ENCODE peak calls at places on chromosomes 3 and 15, in four cellular contexts. M, L, A and Y are unnamed samples.

GRCh38 chr3:54951405-54951804 is 23.5 kb upstream of the LRTM1 start:
- DNase-seq in M (peak), L (peak), A (peak), Y (peak)

GRCh38 chr3:5423076-5423475 is 235.6 kb downstream of the EDEM1 start:
- DNase-seq in M (no peak), L (no peak), A (no peak), Y (no peak)

GRCh38 chr15:92725171-92725570 is 69.6 kb upstream of the FAM174B start:
- DNase-seq in M (no peak), L (no peak), A (no peak), Y (no peak)

GRCh38 chr3:65907232-65908130 is 131.2 kb downstream of the MAGI1 start:
- DNase-seq in M (no peak), L (no peak), A (no peak), Y (no peak)

GRCh38 chr15:50562735-50563640 is 16.5 kb upstream of the USP50 start:
- DNase-seq in M (no peak), L (no peak), A (no peak), Y (no peak)

GRCh38 chr3:185766645-185767323 is 58.1 kb downstream of the IGF2BP2 start:
- DNase-seq in M (no peak), L (no peak), A (no peak), Y (no peak)

GRCh38 chr15:57398336-57398735 is 22.0 kb downstream of the CGNL1 start:
- DNase-seq in M (no peak), L (no peak), A (no peak), Y (no peak)

GRCh38 chr15:49187537-49188245 is 17.6 kb downstream of the GALK2 start:
- DNase-seq in M (no peak), L (no peak), A (no peak), Y (no peak)

GRCh38 chr15:66390670-66391069 is 4.0 kb downstream of the MAP2K1 start:
- DNase-seq in M (no peak), L (no peak), A (no peak), Y (no peak)

GRCh38 chr3:94936023-94936580 is 873.2 kb downstream of the NSUN3 start:
- DNase-seq in M (no peak), L (peak), A (no peak), Y (no peak)

GRCh38 chr3:138919304-138919703 is 27.6 kb downstream of the FOXL2 start:
- DNase-seq in M (no peak), L (peak), A (no peak), Y (no peak)

GRCh38 chr15:75171408-75171807 is 30.3 kb upstream of the C15orf39 start:
- DNase-seq in M (no peak), L (peak), A (no peak), Y (no peak)

GRCh38 chr3:7875858-7876442 is 625.7 kb upstream of the LMCD1 start:
- DNase-seq in M (no peak), L (no peak), A (no peak), Y (no peak)

GRCh38 chr3:24508423-24508839 is 13.8 kb upstream of the THRB start:
- DNase-seq in M (no peak), L (no peak), A (no peak), Y (no peak)

GRCh38 chr3:115648559-115648958 is 25.2 kb downstream of the GAP43 start:
- DNase-seq in M (no peak), L (no peak), A (no peak), Y (no peak)

GRCh38 chr15:78808550-78808949 is 2.7 kb downstream of the ADAMTS7 start:
- DNase-seq in M (no peak), L (peak), A (no peak), Y (no peak)

GRCh38 chr3:40185029-40185695 is 124.3 kb upstream of the EIF1B start:
- DNase-seq in M (no peak), L (no peak), A (no peak), Y (no peak)

GRCh38 chr3:171829841-171830559 is 13.1 kb upstream of the TMEM212 start:
- DNase-seq in M (no peak), L (peak), A (peak), Y (peak)

GRCh38 chr3:138381950-138382715 is 33.8 kb downstream of the MRAS start:
- DNase-seq in M (peak), L (peak), A (peak), Y (no peak)

GRCh38 chr15:41782486-41783271 is 8.4 kb downstream of the MAPKBP1 start:
- DNase-seq in M (no peak), L (no peak), A (no peak), Y (no peak)

GRCh38 chr3:146148468-146148931 is 12.5 kb downstream of the PLOD2 start:
- DNase-seq in M (no peak), L (no peak), A (no peak), Y (no peak)

GRCh38 chr15:28861031-28861534 is 12.6 kb upstream of the GOLGA6L7 start:
- DNase-seq in M (no peak), L (no peak), A (no peak), Y (peak)

GRCh38 chr15:51398676-51399075 is 57.2 kb downstream of the GLDN start:
- DNase-seq in M (no peak), L (no peak), A (no peak), Y (no peak)

GRCh38 chr3:109112946-109113345 is 5.0 kb downstream of the MORC1 start:
- DNase-seq in M (no peak), L (no peak), A (no peak), Y (no peak)

GRCh38 chr3:55894605-55895004 is 407.5 kb upstream of the WNT5A start:
- DNase-seq in M (no peak), L (no peak), A (no peak), Y (no peak)

GRCh38 chr15:101482526-101483371 is 6.8 kb downstream of the PCSK6 start:
- DNase-seq in M (no peak), L (no peak), A (no peak), Y (no peak)

GRCh38 chr3:125141596-125142417 is 70.7 kb downstream of the SLC12A8 start:
- DNase-seq in M (no peak), L (no peak), A (peak), Y (peak)

GRCh38 chr3:64056616-64057165 is 33.4 kb upstream of the PSMD6 start:
- DNase-seq in M (no peak), L (no peak), A (no peak), Y (no peak)

GRCh38 chr3:130991126-130991525 is 35.5 kb downstream of the ASTE1 start:
- DNase-seq in M (no peak), L (no peak), A (no peak), Y (no peak)

GRCh38 chr3:138187296-138188012 is at the start of gene ARMC8:
- DNase-seq in M (peak), L (peak), A (peak), Y (peak)

GRCh38 chr15:36950371-36950770 is 150.0 kb downstream of the MEIS2 start:
- DNase-seq in M (no peak), L (no peak), A (no peak), Y (no peak)

GRCh38 chr3:188526057-188526456 is 372.1 kb downstream of the LPP start:
- DNase-seq in M (no peak), L (peak), A (no peak), Y (no peak)

GRCh38 chr3:128490650-128491070 is 2.3 kb downstream of the GATA2 start:
- DNase-seq in M (no peak), L (no peak), A (no peak), Y (no peak)

GRCh38 chr3:187987919-187988318 is 166.0 kb upstream of the LPP start:
- DNase-seq in M (no peak), L (no peak), A (no peak), Y (no peak)

GRCh38 chr3:33803252-33803651 is 4.8 kb downstream of the PDCD6IP start:
- DNase-seq in M (no peak), L (no peak), A (no peak), Y (no peak)

GRCh38 chr3:33796137-33796536 is 2.3 kb upstream of the PDCD6IP start:
- DNase-seq in M (no peak), L (no peak), A (no peak), Y (no peak)

GRCh38 chr3:33798113-33798417 is 365 bp upstream of the PDCD6IP start:
- DNase-seq in M (no peak), L (no peak), A (no peak), Y (no peak)

GRCh38 chr3:33799202-33799551 is 747 bp downstream of the PDCD6IP start:
- DNase-seq in M (no peak), L (no peak), A (no peak), Y (no peak)

GRCh38 chr3:33798418-33799201 is at the start of gene PDCD6IP:
- DNase-seq in M (peak), L (peak), A (peak), Y (peak)
- TF ChIP-seq EP300 in M (no peak), L (no peak), A (no peak), Y (peak)

GRCh38 chr3:29438580-29438979 is 157.7 kb downstream of the RBMS3 start:
- DNase-seq in M (no peak), L (no peak), A (no peak), Y (no peak)
- TF ChIP-seq EP300 in M (no peak), L (no peak), A (no peak), Y (no peak)

GRCh38 chr15:70238917-70239316 is 141.2 kb upstream of the TLE3 start:
- DNase-seq in M (peak), L (no peak), A (no peak), Y (no peak)

GRCh38 chr15:70236306-70237103 is 138.8 kb upstream of the TLE3 start:
- DNase-seq in M (peak), L (no peak), A (no peak), Y (no peak)

GRCh38 chr15:70237626-70238025 is 139.9 kb upstream of the TLE3 start:
- DNase-seq in M (no peak), L (no peak), A (no peak), Y (no peak)

GRCh38 chr15:70234256-70234965 is 136.7 kb upstream of the TLE3 start:
- DNase-seq in M (peak), L (no peak), A (no peak), Y (no peak)

DNA sequence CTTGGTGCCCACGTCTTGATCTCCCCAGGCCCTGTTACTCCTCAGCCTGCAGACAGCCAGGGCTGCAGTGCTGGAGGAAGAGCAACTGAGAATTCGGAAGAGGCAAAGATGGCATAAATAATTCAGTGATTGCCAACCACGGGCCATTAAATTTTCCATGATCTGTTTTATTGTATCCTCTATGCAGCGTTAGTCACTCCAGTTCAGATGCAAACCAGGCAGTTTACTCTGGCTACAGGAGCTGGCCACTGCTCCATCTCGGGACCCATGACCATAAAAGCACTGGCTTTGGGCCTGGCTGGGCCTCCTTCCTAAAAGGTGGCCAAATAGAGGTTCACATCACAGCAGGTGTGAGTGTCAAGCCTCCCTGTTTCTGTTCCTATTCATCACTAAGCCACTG is 137.6 kb upstream of the TLE3 start:
- DNase-seq in M (peak), L (no peak), A (no peak), Y (no peak)
- TF ChIP-seq EP300 in M (no peak), L (no peak), A (no peak), Y (no peak)

DNA sequence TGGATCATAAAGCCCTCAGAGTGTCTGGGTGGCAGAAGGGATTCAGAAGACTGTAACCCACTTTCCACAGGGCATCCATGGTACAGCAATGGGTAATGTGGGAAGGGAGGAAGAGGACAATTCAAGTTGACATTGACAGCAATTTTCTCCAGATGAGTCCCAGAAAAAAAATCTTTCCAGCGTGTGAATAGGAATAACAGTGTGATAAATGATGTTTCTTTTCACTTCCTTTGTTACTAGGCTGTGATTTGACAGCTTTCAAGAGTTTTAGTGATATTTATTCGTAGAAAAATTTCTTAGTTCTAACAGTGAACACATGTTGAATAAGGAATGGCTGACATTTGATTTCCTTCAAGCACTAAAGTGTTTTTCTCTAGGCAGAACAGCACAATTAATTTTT is 186.4 kb downstream of the CADPS start:
- DNase-seq in M (no peak), L (no peak), A (no peak), Y (no peak)
- TF ChIP-seq EP300 in M (no peak), L (no peak), A (no peak), Y (no peak)

GRCh38 chr3:194658477-194659242 is 13.3 kb downstream of the LSG1 start:
- DNase-seq in M (no peak), L (no peak), A (no peak), Y (no peak)

GRCh38 chr3:194657439-194657838 is 14.6 kb downstream of the LSG1 start:
- DNase-seq in M (no peak), L (no peak), A (no peak), Y (no peak)

GRCh38 chr3:194659778-194660177 is 12.2 kb downstream of the LSG1 start:
- DNase-seq in M (no peak), L (no peak), A (no peak), Y (no peak)

DNA sequence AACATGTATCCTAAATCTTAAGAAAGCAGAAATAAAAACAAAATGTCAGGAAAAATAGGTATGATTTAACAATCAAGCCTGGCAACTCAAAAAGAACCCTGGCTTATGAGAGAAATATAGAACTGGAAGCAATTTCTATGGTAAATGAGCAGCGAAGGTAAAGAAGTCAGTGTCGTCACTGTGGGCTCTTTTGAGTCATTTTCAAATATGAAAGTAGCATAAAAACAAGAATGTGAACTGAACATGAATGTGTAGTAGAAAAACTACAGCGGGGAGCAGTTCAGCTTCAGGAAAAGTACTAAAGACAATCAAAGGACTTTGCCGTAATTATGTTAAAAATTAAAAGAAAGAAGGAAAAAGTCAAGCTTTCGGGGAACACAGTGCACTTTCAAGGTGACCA is 17.5 kb downstream of the LSG1 start:
- DNase-seq in M (no peak), L (no peak), A (no peak), Y (no peak)
- TF ChIP-seq EP300 in M (no peak), L (no peak), A (no peak), Y (no peak)